ENCODE peak calls at places on chromosomes 6 and 20, in five cellular contexts. H is A549, L is GM12878, M is HepG2, O is K562. X is an unnamed sample.

GRCh38 chr6:98547151-98547550 is 287.2 kb upstream of the POU3F2 start:
- DNase-seq in O (no peak), M (no peak), H (no peak), L (no peak), X (no peak)

GRCh38 chr6:96947055-96947454 is 22.5 kb downstream of the KLHL32 start:
- DNase-seq in L (peak), M (no peak), H (no peak), O (no peak), X (no peak)

GRCh38 chr6:109961666-109962065 is 16.4 kb upstream of the GPR6 start:
- DNase-seq in M (no peak), L (no peak), H (no peak), O (no peak), X (no peak)

GRCh38 chr6:108838101-108838717 is 10.0 kb upstream of the ARMC2 start:
- DNase-seq in H (no peak), M (no peak), L (no peak), O (peak), X (no peak)

GRCh38 chr6:151425561-151425960 is 26.4 kb downstream of the RMND1 start:
- DNase-seq in O (no peak), L (no peak), M (no peak), H (no peak), X (no peak)

GRCh38 chr6:88492824-88493223 is 326.7 kb upstream of the CNR1 start:
- DNase-seq in H (peak), O (peak), L (no peak), M (peak), X (no peak)

GRCh38 chr20:9966966-9967365 is 67.8 kb upstream of the ANKEF1 start:
- DNase-seq in H (peak), M (peak), L (no peak), O (peak), X (no peak)

GRCh38 chr6:140285471-140285870 is 911.0 kb upstream of the CITED2 start:
- DNase-seq in H (no peak), L (no peak), O (no peak), M (no peak), X (no peak)

GRCh38 chr20:37327748-37328147 is 18.2 kb upstream of the SRC start:
- DNase-seq in M (no peak), L (no peak), H (no peak), O (no peak), X (no peak)

GRCh38 chr20:11452326-11452725 is 465.4 kb upstream of the BTBD3 start:
- DNase-seq in O (no peak), H (no peak), L (no peak), M (no peak), X (no peak)

GRCh38 chr6:80217799-80218198 is 111.3 kb downstream of the BCKDHB start:
- DNase-seq in M (no peak), O (no peak), H (no peak), L (no peak), X (no peak)

GRCh38 chr6:148311849-148312669 is 30.6 kb upstream of the SASH1 start:
- DNase-seq in L (no peak), O (no peak), H (no peak), M (no peak), X (no peak)

GRCh38 chr6:17932362-17932852 is 55.0 kb downstream of the KIF13A start:
- DNase-seq in L (no peak), M (peak), O (peak), H (no peak), X (no peak)

GRCh38 chr6:151052021-151052646 is 186.6 kb downstream of the MTHFD1L start:
- DNase-seq in L (no peak), H (no peak), M (no peak), O (no peak), X (no peak)

GRCh38 chr20:29079769-29080690 is 2177.4 kb upstream of the DEFB115 start:
- DNase-seq in L (no peak), O (peak), H (peak), M (peak), X (no peak)

GRCh38 chr6:21840428-21840827 is 246.9 kb downstream of the SOX4 start:
- DNase-seq in O (no peak), H (no peak), L (no peak), M (no peak), X (no peak)

GRCh38 chr20:46020515-46020914 is 8.5 kb upstream of the SLC12A5 start:
- DNase-seq in O (no peak), L (no peak), H (no peak), M (no peak), X (no peak)

GRCh38 chr20:51750037-51750769 is 18.0 kb downstream of the ATP9A start:
- DNase-seq in O (no peak), H (peak), L (no peak), M (peak), X (no peak)

GRCh38 chr6:41071501-41071922 is 644 bp downstream of the OARD1 start:
- DNase-seq in O (peak), L (peak), H (peak), M (no peak), X (peak)

GRCh38 chr6:160999508-160999907 is 7.9 kb downstream of the MAP3K4 start:
- DNase-seq in H (no peak), L (no peak), O (no peak), M (no peak), X (no peak)

GRCh38 chr6:3195695-3196497 is 31.6 kb downstream of the TUBB2B start:
- DNase-seq in H (peak), M (peak), L (no peak), O (peak), X (no peak)

GRCh38 chr20:23243791-23244190 is 106.8 kb upstream of the NXT1 start:
- DNase-seq in L (no peak), M (no peak), H (no peak), O (no peak), X (no peak)

GRCh38 chr20:23244207-23244915 is 106.2 kb upstream of the NXT1 start:
- DNase-seq in L (no peak), O (no peak), H (no peak), M (no peak), X (peak)

GRCh38 chr20:23246682-23247664 is 103.6 kb upstream of the NXT1 start:
- DNase-seq in O (peak), M (no peak), H (no peak), L (peak), X (no peak)

GRCh38 chr20:23244916-23245552 is 105.6 kb upstream of the NXT1 start:
- DNase-seq in O (no peak), M (no peak), H (no peak), L (no peak), X (no peak)

DNA sequence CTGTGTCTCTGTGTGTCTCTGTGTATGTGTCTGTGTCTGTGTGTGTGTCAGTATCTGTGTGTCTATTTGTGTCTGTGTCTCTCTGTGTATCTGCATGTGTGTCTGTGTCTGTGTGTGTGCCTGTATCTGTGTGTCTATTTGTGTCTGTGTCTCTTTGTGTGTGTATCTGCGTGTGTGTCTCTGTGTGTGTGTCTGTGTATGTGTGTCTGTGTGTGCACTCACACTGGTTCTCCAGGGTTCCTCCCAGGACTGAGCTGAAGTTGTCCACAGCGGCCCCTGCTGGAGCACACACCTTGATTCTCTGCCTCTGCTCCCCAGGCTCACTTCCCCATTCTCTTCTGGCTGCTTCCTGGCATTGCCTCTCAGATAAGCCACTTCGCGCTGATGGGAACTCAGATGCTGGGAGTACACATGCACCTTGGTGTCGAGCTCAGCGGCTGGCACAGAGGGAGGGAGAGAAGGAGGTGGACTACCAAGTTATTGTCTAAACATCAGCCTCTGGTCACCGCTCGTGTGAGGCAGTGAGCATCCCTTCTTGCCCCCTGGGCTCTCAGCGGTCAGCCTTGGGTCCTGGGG is 105.0 kb upstream of the NXT1 start:
- DNase-seq in M (peak), H (peak), O (peak), L (peak), X (peak)
- TF ChIP-seq KDM1A in M (no peak), H (no peak), O (no peak), L (no peak), X (no peak)

GRCh38 chr6:158344534-158344933 is 32.3 kb downstream of the TULP4 start:
- DNase-seq in L (peak), H (no peak), M (no peak), O (no peak), X (no peak)

GRCh38 chr6:158347335-158347734 is 35.1 kb downstream of the TULP4 start:
- DNase-seq in H (no peak), M (no peak), O (no peak), L (no peak), X (no peak)
- TF ChIP-seq KDM1A in H (no peak), M (no peak), O (no peak), L (no peak), X (no peak)

GRCh38 chr6:34644716-34645115 is 51.9 kb downstream of the ILRUN start:
- DNase-seq in H (no peak), O (no peak), L (no peak), M (no peak), X (no peak)

GRCh38 chr6:34646714-34647113 is 49.9 kb downstream of the ILRUN start:
- DNase-seq in L (no peak), O (no peak), M (no peak), H (no peak), X (no peak)

GRCh38 chr6:34638834-34639736 is 57.5 kb downstream of the ILRUN start:
- DNase-seq in O (no peak), H (no peak), L (peak), M (peak), X (no peak)

GRCh38 chr6:34645627-34646026 is 50.9 kb downstream of the ILRUN start:
- DNase-seq in L (no peak), M (no peak), H (no peak), O (no peak), X (no peak)

DNA sequence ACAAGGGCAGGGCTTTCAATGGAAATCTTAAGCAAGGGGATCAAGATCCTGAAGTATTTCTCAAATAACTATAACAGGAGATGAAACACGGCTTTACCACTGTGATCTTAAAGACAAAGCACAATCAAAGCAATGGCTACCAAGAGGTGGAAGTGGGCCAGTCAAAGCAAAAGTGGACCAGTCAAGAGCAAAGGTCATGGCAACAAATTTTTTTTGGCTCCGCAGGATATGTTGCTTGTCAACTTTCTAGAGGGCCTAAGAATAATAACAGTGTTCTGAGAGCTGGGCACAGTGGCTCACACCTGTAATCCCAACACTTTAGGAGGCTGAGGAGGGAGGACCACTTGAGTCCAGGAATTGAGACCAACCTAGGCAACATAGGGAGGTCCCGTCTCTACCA is 54.1 kb downstream of the ILRUN start:
- DNase-seq in L (no peak), O (no peak), H (no peak), M (no peak), X (no peak)
- TF ChIP-seq KDM1A in L (no peak), O (no peak), H (no peak), M (no peak), X (no peak)

DNA sequence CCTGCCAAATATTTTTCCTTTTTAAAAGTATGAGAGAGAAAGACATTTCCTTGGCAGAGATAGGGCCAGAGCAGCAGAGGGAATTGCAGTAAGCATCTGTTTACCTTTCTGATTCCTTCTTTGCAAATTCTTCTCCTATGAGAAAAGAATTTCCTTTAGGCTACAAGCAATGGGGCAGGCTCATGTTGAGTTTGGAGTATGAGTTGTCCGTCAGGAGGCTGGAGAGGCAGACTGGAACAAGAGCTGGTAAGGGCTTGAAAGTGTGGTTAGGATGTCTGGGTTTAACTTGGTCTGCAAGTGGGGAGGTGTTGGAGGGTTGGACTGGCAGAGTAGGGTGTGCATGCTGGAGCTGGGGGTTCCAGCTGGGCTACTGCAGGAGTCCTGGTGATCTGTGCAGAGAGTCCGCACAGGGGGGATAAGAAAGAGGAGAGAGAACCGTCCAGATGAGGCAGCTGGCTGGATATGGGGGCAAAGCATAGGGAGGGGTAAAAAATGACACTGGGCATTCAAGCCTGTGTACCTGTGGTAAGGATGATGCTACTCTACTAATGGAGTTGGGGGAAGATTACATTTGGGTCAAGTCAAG is 19.7 kb downstream of the TIAM2 start:
- DNase-seq in M (no peak), O (no peak), H (no peak), L (no peak), X (no peak)
- TF ChIP-seq KDM1A in M (no peak), O (no peak), H (no peak), L (no peak), X (no peak)

DNA sequence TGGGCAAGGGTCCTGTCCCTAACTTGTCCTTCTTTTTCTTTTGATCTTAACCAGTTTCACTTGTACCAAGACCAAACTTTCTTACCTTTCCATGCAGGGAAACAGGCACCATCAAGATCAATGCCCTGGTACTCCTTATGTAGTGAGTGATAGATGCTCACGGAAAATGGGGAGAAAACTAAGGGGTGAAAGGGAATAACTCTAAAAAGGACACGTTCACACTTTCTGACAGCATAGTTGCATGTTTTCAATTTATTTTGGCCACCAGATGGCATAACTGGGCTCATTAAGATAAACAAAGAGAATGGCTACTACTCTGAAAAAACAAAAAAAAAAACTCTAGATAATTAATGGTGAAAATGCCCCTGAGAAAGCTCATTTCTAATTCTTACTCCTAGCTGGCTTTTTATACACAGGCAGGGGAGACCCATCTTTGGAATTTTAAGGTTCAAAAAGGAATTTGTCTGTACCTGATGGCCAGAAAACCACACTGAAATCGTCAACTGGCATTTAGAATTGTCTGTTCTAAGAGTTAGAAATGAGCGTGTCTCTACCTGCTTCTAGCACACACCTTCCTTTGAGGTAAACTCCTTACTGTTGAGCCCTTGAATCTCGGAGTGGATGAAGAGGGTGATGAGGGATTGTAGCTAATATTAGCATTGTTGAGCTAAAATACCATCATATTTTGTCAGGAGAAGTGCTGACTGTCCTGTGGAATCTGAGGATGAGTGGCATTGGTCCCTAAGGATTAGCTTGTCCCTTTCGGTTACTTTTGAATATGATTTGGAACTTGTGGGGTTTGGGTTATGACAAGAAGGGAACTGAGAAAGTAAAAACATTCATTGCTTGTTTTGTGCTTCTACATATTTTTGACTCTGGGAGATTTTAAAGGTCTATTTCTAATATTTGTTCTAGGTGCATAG is 62.2 kb upstream of the DDR1 start:
- DNase-seq in M (peak), L (no peak), O (peak), H (peak), X (no peak)
- TF ChIP-seq KDM1A in M (no peak), L (no peak), O (no peak), H (no peak), X (no peak)

DNA sequence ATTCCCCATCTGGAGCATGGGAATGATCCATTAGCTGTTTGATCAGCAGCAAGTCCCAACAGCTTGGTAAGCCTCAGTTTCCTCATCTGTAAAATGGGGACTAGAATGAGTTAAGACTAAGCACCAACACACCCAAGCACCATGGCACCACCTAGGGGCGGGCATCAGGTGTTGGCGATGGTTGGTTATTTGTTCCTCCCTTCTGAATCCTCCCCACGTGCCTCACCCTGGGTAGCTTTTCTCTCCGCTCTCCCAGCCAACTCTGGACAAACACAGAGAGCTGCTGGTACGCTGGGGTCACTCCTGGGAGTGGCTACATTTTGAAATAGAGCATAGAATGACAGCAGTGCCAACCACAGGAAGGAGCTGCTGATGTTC is 13.3 kb upstream of the ITPR3 start:
- DNase-seq in L (no peak), H (peak), O (no peak), M (peak), X (no peak)
- TF ChIP-seq KDM1A in L (no peak), H (peak), O (peak), M (peak), X (peak)

GRCh38 chr6:11580686-11581085 is 43.1 kb downstream of the TMEM170B start:
- DNase-seq in O (no peak), H (no peak), L (no peak), M (no peak), X (no peak)
- TF ChIP-seq KDM1A in O (no peak), H (no peak), L (no peak), M (no peak), X (no peak)

X was measured in H1.